ENCODE peak calls at places on chromosomes 3 and 15, in four cellular contexts. M, P, O and H are unnamed samples.

GRCh38 chr3:90184861-90185260 is 1077.4 kb downstream of the EPHA3 start:
- DNase-seq in O (peak; percentile 51), M (peak; percentile 49), P (no peak), H (no peak)

GRCh38 chr3:32856901-32857507 is 39.2 kb downstream of the TRIM71 start:
- DNase-seq in O (no peak), P (no peak), M (no peak), H (no peak)

GRCh38 chr15:73930790-73931281 is 4.6 kb downstream of the LOXL1 start:
- DNase-seq in M (no peak), P (no peak), O (peak; percentile 87), H (no peak)

GRCh38 chr3:68088636-68089035 is 434.2 kb upstream of the SUCLG2 start:
- DNase-seq in O (no peak), M (no peak), P (no peak), H (no peak)

GRCh38 chr15:90520365-90520764 is 9.4 kb upstream of the CRTC3 start:
- DNase-seq in P (no peak), O (no peak), M (no peak), H (no peak)

GRCh38 chr3:30646181-30646876 is 39.9 kb downstream of the TGFBR2 start:
- DNase-seq in O (peak; percentile 55), P (no peak), M (no peak), H (no peak)

GRCh38 chr15:68271854-68272471 is 5.6 kb upstream of the FEM1B start:
- DNase-seq in O (peak; percentile 92), M (peak; percentile 96), P (peak; percentile 80), H (no peak)

GRCh38 chr15:100107151-100107550 is 234.6 kb downstream of the ADAMTS17 start:
- DNase-seq in P (no peak), M (no peak), O (no peak), H (no peak)

GRCh38 chr15:58532126-58532525 is 100.3 kb downstream of the LIPC start:
- DNase-seq in M (no peak), P (no peak), O (no peak), H (no peak)

GRCh38 chr3:137761563-137762503 is 2.3 kb upstream of the SOX14 start:
- DNase-seq in O (no peak), P (no peak), M (no peak), H (no peak)

GRCh38 chr15:99021669-99022068 is 14.1 kb upstream of the PGPEP1L start:
- DNase-seq in O (no peak), P (no peak), M (no peak), H (no peak)

GRCh38 chr15:94631608-94632007 is 400.2 kb downstream of the MCTP2 start:
- DNase-seq in P (no peak), M (no peak), O (no peak), H (peak; percentile 63)

GRCh38 chr3:170476291-170476690 is 57.6 kb downstream of the CLDN11 start:
- DNase-seq in M (peak; percentile 20), O (no peak), P (no peak), H (no peak)

GRCh38 chr3:187841552-187841951 is 96.3 kb upstream of the BCL6 start:
- DNase-seq in P (no peak), M (peak; percentile 66), O (peak; percentile 64), H (no peak)

GRCh38 chr15:78739996-78740903 is 71.0 kb downstream of the ADAMTS7 start:
- DNase-seq in P (peak; percentile 45), M (peak; percentile 66), O (peak; percentile 74), H (peak; percentile 85)

GRCh38 chr3:120767106-120767505 is 24.6 kb downstream of the GTF2E1 start:
- DNase-seq in M (no peak), P (no peak), O (no peak), H (no peak)

GRCh38 chr3:182327196-182327681 is 466.1 kb upstream of the ATP11B start:
- DNase-seq in O (no peak), P (no peak), M (peak; percentile 54), H (no peak)
- H3K4me1 ChIP-seq in O (no peaks in the 10 kb centered on the region), P (peaks cover 11% of the 10 kb centered on the region), M (peaks cover 45% of the 10 kb centered on the region), H (peaks cover 87% of the 10 kb centered on the region)

GRCh38 chr3:129867506-129868124 is 25.9 kb downstream of the TMCC1 start:
- DNase-seq in P (no peak), O (peak; percentile 26), M (no peak), H (no peak)
- TF ChIP-seq EZH2phosphoT487 in P (no peak), O (no peak), M (no peak), H (no peak)

DNA sequence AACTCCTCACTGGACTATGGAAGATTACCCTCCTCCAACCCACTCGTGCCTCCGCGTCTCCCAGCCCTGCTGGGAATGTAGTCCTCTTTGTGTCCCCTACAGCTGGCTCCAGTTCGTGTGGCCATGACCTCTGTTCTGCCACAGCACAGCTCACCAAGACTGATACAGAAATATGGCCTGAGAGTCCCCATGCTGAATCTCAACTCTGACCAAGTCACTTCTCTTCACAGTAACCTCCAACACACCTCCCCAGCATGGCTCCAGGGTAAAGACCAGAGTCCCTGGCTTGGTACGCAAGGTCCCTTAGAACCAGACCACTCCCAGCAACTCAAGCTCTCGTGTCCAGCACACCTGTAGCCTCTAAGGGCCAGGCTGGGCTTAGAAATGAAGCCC is 2.3 kb upstream of the COL7A1 start:
- DNase-seq in O (no peak), P (no peak), M (no peak), H (no peak)
- H3K4me1 ChIP-seq in O (peaks cover 52% of the 10 kb centered on the region), P (peaks cover 21% of the 10 kb centered on the region), M (peaks cover 67% of the 10 kb centered on the region), H (no peaks in the 10 kb centered on the region)

GRCh38 chr15:53202876-53203275 is 412.7 kb upstream of the ONECUT1 start:
- DNase-seq in O (no peak), M (no peak), P (no peak), H (no peak)

GRCh38 chr15:53196235-53196634 is 406.1 kb upstream of the ONECUT1 start:
- DNase-seq in M (no peak), P (no peak), O (no peak), H (no peak)

GRCh38 chr15:53193149-53193548 is 403.0 kb upstream of the ONECUT1 start:
- DNase-seq in M (peak; percentile 33), P (no peak), O (peak; percentile 28), H (peak; percentile 3)

DNA sequence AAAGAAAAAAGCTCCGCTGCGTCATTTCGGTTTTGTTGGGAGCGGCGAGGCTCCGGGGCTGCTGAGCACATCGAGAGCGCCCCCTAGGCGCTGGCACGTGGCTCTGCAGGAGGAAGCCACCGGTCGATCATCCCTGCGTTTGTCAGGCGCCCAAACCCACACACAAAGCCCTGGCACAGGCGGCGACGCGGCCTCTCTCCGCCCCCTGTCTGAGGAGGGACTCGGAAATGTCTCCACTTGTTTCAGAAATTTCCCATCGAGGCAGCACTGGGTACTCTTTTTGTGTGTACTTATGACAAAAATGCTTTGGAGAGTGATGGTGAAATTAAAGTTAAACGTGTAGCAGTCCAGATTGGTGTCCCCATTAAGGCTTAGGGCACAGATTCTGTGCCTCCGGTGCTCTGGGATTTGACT is 407.3 kb upstream of the ONECUT1 start:
- DNase-seq in O (peak; percentile 75), M (peak; percentile 61), P (peak; percentile 24), H (peak; percentile 37)
- TF ChIP-seq EZH2phosphoT487 in O (no peak), M (no peak), P (no peak), H (no peak)

DNA sequence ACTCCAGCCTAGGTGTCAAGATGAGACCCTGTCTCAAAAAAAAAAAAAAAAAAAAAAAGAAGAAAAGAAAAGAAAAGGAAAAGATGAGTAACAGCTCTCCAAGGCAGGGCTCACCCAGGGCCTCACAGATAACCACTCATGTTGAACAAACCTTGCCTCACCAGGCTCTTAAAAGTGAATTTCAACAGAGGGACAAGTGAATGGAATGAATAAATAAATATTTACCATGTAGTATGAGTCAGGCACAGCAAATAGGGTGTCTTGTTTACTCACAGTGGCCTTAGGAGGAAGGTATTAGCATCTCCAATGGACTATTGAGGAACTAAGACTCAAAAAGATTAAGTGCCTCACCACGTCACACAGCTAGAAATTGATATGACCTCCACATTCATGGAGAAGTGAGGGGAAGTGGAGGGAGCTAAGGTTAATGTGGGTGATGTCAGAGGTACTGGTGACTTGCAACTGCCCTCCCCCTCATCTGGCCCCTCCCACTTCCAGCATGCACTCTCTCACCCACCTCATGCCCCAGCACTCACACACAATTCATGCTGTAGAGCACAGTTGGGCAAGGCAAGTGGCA is 255.5 kb downstream of the UACA start:
- DNase-seq in O (peak; percentile 83), P (no peak), M (peak; percentile 97), H (peak; percentile 23)
- H3K4me1 ChIP-seq in O (peaks cover 50% of the 10 kb centered on the region), P (peaks cover 61% of the 10 kb centered on the region), M (peaks cover 57% of the 10 kb centered on the region), H (peaks cover 39% of the 10 kb centered on the region)

DNA sequence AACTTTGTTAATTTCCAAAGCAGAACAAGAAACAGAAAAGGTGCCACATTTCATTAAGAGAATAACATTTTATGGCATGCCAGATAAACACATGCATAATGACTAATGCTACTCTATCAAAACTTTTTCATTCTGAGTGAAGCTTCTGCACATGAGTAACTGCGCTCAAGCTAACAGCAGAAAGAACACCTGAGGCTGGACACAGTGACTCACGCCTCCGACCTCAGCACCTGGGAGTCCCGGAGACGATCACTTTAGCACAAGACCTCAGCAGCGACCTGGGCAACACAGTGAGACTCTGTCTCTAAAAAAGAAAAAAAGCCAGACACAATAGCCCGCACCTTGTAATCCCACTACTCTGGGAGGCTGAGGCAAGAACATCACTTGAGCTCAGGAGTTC is 70.6 kb downstream of the ACAP2 start:
- DNase-seq in O (no peak), M (peak; percentile 12), P (no peak), H (no peak)
- TF ChIP-seq EZH2phosphoT487 in O (no peak), M (no peak), P (no peak), H (no peak)